ENCODE peak calls at places on chromosome 2, in six cellular contexts. W is astrocyte; D is transverse colon; F is CD4-positive, CD25-positive, alpha-beta regulatory T cell; U is upper lobe of right lung; S is SK-N-SH. I is an unnamed sample.

GRCh38 chr2:222969491-222969890 is 82.5 kb upstream of the KCNE4 start:
- DNase-seq in S (no peak), W (peak; percentile 50), U (no peak), F (no peak), D (no peak), I (no peak)

GRCh38 chr2:5991305-5991968 is 299.3 kb downstream of the SOX11 start:
- DNase-seq in S (no peak), F (no peak), D (no peak), W (peak; percentile 52), U (no peak), I (no peak)

GRCh38 chr2:169715379-169716228 is 18.0 kb upstream of the KLHL23 start:
- DNase-seq in F (no peak), S (peak; percentile 30), D (peak; percentile 71), W (no peak), U (no peak), I (no peak)

GRCh38 chr2:209663149-209663548 is 108.5 kb upstream of the UNC80 start:
- DNase-seq in F (no peak), W (peak; percentile 42), U (no peak), S (peak; percentile 70), D (no peak), I (no peak)

GRCh38 chr2:145721681-145722080 is 1201.8 kb upstream of the ZEB2 start:
- DNase-seq in F (no peak), S (no peak), D (no peak), W (no peak), U (no peak), I (no peak)

GRCh38 chr2:181193550-181193949 is 213.1 kb downstream of the UBE2E3 start:
- DNase-seq in F (no peak), W (no peak), D (no peak), S (no peak), U (no peak), I (no peak)

GRCh38 chr2:241008711-241009121 is 10.3 kb downstream of the SNED1 start:
- DNase-seq in S (no peak), F (no peak), D (no peak), W (no peak), U (no peak), I (no peak)

GRCh38 chr2:239178954-239179353 is 221.9 kb downstream of the HDAC4 start:
- DNase-seq in W (no peak), F (no peak), D (no peak), U (peak; percentile 51), S (no peak), I (no peak)

GRCh38 chr2:69589973-69590652 is 53.4 kb downstream of the AAK1 start:
- DNase-seq in W (peak; percentile 66), S (no peak), D (no peak), F (no peak), U (no peak), I (no peak)

GRCh38 chr2:41610501-41611242 is 437.1 kb upstream of the PKDCC start:
- DNase-seq in D (no peak), W (peak; percentile 22), S (no peak), F (no peak), U (no peak), I (no peak)

GRCh38 chr2:240127351-240127750 is 8.8 kb downstream of the COPS9 start:
- DNase-seq in U (no peak), W (no peak), D (no peak), S (no peak), F (no peak), I (no peak)

GRCh38 chr2:14756981-14757657 is 124.6 kb downstream of the LRATD1 start:
- DNase-seq in U (no peak), W (peak; percentile 98), S (no peak), F (no peak), D (no peak), I (no peak)

GRCh38 chr2:239025081-239025801 is 177.4 kb downstream of the TWIST2 start:
- DNase-seq in W (peak; percentile 81), D (no peak), F (no peak), U (peak; percentile 48), S (peak; percentile 50), I (no peak)

GRCh38 chr2:102041351-102041750 is 49.6 kb downstream of the IL1R2 start:
- DNase-seq in D (no peak), U (no peak), W (no peak), F (no peak), S (no peak), I (no peak)

GRCh38 chr2:142040554-142040953 is 90.3 kb downstream of the LRP1B start:
- DNase-seq in S (no peak), F (no peak), D (no peak), W (no peak), U (no peak), I (no peak)

GRCh38 chr2:12037301-12037700 is 290.9 kb downstream of the LPIN1 start:
- DNase-seq in D (no peak), S (no peak), U (no peak), F (no peak), W (no peak), I (no peak)

GRCh38 chr2:236343400-236344161 is 79.4 kb upstream of the ASB18 start:
- DNase-seq in D (peak; percentile 47), S (peak; percentile 73), W (peak; percentile 56), U (no peak), F (peak; percentile 13), I (peak; percentile 42)

GRCh38 chr2:230658877-230659652 is 53.6 kb upstream of the CAB39 start:
- DNase-seq in W (no peak), S (no peak), F (no peak), U (no peak), D (no peak), I (no peak)

DNA sequence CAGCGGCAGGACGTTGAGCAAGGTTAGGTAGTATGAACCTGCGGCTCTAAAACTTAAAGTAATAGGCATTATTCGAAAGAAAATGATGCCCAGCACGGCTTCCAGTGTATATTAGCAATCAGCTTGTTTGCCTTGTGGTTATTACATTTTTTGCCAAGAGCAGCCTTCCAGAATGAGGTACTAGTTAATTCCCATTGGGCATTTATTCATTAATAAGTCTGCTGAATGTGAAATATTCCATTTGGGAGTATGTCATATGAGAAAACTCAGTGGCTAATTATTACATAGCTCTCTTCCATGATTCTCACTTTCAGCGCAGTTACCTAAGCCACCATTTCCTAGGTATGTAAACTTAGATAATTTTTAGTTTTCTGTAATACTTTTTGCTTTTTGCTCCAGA is 12.9 kb downstream of the CRIM1 start:
- DNase-seq in W (no peak), D (no peak), S (no peak), U (no peak), F (no peak), I (no peak)
- H3K4me1 ChIP-seq in W (peaks cover 78% of the 10 kb centered on the region), D (peaks cover 41% of the 10 kb centered on the region), S (peaks cover 87% of the 10 kb centered on the region), U (peaks cover 73% of the 10 kb centered on the region), F (no peaks in the 10 kb centered on the region), I (peaks cover 98% of the 10 kb centered on the region)

DNA sequence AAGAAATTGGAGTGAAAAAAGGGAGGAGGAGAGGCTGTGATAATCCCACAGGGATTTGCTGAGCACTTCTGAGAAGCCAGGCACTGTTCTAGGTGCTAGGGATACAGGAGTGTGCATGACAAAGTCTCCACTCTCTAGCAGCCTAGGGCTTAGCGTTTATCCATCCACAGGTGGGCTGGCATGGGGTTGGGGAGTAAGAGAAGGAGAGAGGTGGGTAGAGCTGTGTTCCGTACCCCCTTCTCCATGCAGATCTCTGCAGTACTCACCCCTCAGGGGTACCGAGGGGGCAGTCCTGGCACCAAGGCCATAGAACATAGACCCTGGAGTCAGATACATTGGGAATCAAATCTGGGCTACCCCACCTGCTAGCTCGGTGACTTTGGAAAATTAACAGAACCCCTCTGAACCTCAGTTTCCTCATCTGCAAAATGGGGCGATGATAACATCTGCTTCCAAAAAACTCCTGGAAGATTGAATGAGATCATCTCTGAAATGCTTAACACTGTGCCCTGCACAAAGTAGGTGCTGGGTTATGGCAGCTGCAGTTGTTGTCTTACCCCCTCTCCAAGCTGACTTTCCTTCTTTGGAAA is 18.6 kb downstream of the FOSL2 start:
- DNase-seq in D (no peak), U (no peak), F (no peak), W (no peak), S (no peak), I (no peak)
- H3K4me1 ChIP-seq in D (peaks cover 34% of the 10 kb centered on the region), U (peaks cover 51% of the 10 kb centered on the region), F (peaks cover 49% of the 10 kb centered on the region), W (peaks cover 58% of the 10 kb centered on the region), S (peaks cover 6% of the 10 kb centered on the region), I (no peaks in the 10 kb centered on the region)

DNA sequence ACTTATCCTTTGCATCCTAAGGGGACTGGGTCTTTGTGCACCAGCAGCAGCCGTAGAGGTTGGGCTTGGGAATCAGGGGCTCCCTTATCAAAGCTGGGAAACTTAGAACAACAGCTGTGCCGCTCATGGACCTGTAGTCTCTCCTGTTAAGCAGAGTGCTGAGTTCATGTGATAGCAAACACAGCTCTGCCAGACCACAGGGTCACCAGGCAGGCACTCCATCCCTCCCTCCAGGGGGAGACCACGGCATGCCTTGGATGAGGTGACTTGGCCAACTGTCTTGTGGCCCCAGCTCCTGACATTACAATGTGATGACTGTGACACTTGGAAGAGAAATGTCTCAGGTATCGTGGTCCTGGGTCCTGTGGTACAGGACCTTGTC is 60.0 kb downstream of the DGKD start:
- DNase-seq in F (no peak), D (no peak), W (peak; percentile 64), S (no peak), U (no peak), I (no peak)
- H3K4me1 ChIP-seq in F (peaks cover 64% of the 10 kb centered on the region), D (peaks cover 25% of the 10 kb centered on the region), W (peaks cover 34% of the 10 kb centered on the region), S (peaks cover 29% of the 10 kb centered on the region), U (peaks cover 41% of the 10 kb centered on the region), I (peaks cover 64% of the 10 kb centered on the region)

GRCh38 chr2:207156451-207157161 is 9.1 kb downstream of the KLF7 start:
- DNase-seq in D (no peak), W (peak; percentile 37), U (no peak), S (no peak), F (no peak), I (no peak)
- H3K4me1 ChIP-seq in D (peaks cover 24% of the 10 kb centered on the region), W (peaks cover 59% of the 10 kb centered on the region), U (peaks cover 82% of the 10 kb centered on the region), S (peaks cover 48% of the 10 kb centered on the region), F (peaks cover 49% of the 10 kb centered on the region), I (peaks cover 45% of the 10 kb centered on the region)